ENCODE peak calls at places on chromosomes 16 and 17, in four cellular contexts. W, T, U and A are unnamed samples.
A peak's percentile ranks its signal among the peaks of the same experiment; 100 is the strongest.

GRCh38 chr16:66431760-66432159 is 4.7 kb downstream of the BEAN1 start:
- DNase-seq in U (no peak), W (no peak), T (no peak), A (no peak)

GRCh38 chr17:34853916-34854315 is 107.3 kb downstream of the CCT6B start:
- DNase-seq in W (no peak), U (no peak), T (no peak), A (no peak)

GRCh38 chr16:68760671-68761275 is 23.7 kb downstream of the CDH1 start:
- DNase-seq in U (no peak), W (no peak), T (no peak), A (no peak)

GRCh38 chr17:69047368-69048263 is 13.1 kb downstream of the ABCA9 start:
- DNase-seq in U (peak; percentile 65), W (peak; percentile 33), T (peak; percentile 90), A (no peak)

GRCh38 chr17:35890774-35891155 is 10.6 kb upstream of the CCL5 start:
- DNase-seq in T (no peak), U (peak; percentile 37), W (no peak), A (no peak)

GRCh38 chr17:59698143-59698542 is 9.1 kb downstream of the PTRH2 start:
- DNase-seq in U (no peak), T (no peak), W (no peak), A (no peak)

GRCh38 chr17:44351961-44352921 is 7.1 kb downstream of the GRN start:
- DNase-seq in T (no peak), U (no peak), W (no peak), A (no peak)

GRCh38 chr17:39667262-39668140 is 752 bp upstream of the PNMT start:
- DNase-seq in T (no peak), U (no peak), W (no peak), A (no peak)

GRCh38 chr16:89829630-89830437 is 1.6 kb downstream of the SPIRE2 start:
- DNase-seq in T (no peak), U (peak; percentile 78), W (no peak), A (no peak)

GRCh38 chr16:15752717-15753488 is 102.9 kb downstream of the NDE1 start:
- DNase-seq in U (no peak), W (no peak), T (no peak), A (no peak)

GRCh38 chr17:76883744-76884525 is 15.7 kb downstream of the MGAT5B start:
- DNase-seq in U (no peak), T (no peak), W (no peak), A (no peak)

GRCh38 chr16:15636392-15636873 is 6.5 kb downstream of the MARF1 start:
- DNase-seq in T (no peak), W (no peak), U (no peak), A (no peak)

GRCh38 chr16:680967-681745 is 946 bp downstream of the STUB1 start:
- DNase-seq in T (peak; percentile 62), W (no peak), U (peak; percentile 71), A (no peak)

GRCh38 chr17:28916302-28916934 is 13.5 kb upstream of the DHRS13 start:
- DNase-seq in T (peak; percentile 37), U (no peak), W (peak; percentile 25), A (no peak)

GRCh38 chr17:10029129-10029528 is 124.1 kb upstream of the RCVRN start:
- DNase-seq in T (no peak), U (no peak), W (no peak), A (no peak)

GRCh38 chr16:86964846-86965245 is 352.3 kb downstream of the C16orf95 start:
- DNase-seq in T (no peak), U (no peak), W (no peak), A (no peak)

GRCh38 chr16:56424404-56424765 is 960 bp downstream of the AMFR start:
- DNase-seq in U (no peak), W (no peak), T (no peak), A (no peak)

GRCh38 chr16:7541026-7541425 is 208.4 kb downstream of the RBFOX1 start:
- DNase-seq in W (no peak), T (no peak), U (no peak), A (no peak)

GRCh38 chr17:41307647-41308046 is 1.5 kb downstream of the KRTAP16-1 start:
- DNase-seq in U (no peak), T (peak; percentile 80), W (no peak), A (no peak)

GRCh38 chr17:19019041-19019941 is 14.7 kb upstream of the FAM83G start:
- DNase-seq in T (no peak), W (no peak), U (peak; percentile 24), A (no peak)

GRCh38 chr17:82559779-82560642 is 40.5 kb downstream of the FOXK2 start:
- DNase-seq in W (no peak), U (no peak), T (no peak), A (no peak)

GRCh38 chr16:2508722-2509400 is 4.9 kb upstream of the ATP6V0C start:
- DNase-seq in T (no peak), W (no peak), U (no peak), A (no peak)

GRCh38 chr16:89575247-89576172 is at the start of gene CPNE7:
- DNase-seq in U (no peak), T (no peak), W (no peak), A (no peak)

GRCh38 chr16:14562691-14563491 is 67.2 kb downstream of the PARN start:
- DNase-seq in T (no peak), W (no peak), U (peak; percentile 55), A (no peak)

GRCh38 chr17:47884905-47885735 is 10.9 kb upstream of the SP2 start:
- DNase-seq in U (peak; percentile 74), T (no peak), W (no peak), A (no peak)

GRCh38 chr17:15239471-15239870 is 25.7 kb downstream of the PMP22 start:
- DNase-seq in U (no peak), T (no peak), W (no peak), A (no peak)

GRCh38 chr16:68798398-68798797 is 44.9 kb upstream of the TANGO6 start:
- DNase-seq in W (no peak), T (no peak), U (no peak), A (no peak)

GRCh38 chr16:75238132-75238852 is 13.1 kb downstream of the BCAR1 start:
- DNase-seq in U (peak; percentile 58), W (no peak), T (no peak), A (no peak)

GRCh38 chr16:89383095-89384003 is 107.0 kb downstream of the ANKRD11 start:
- DNase-seq in W (peak; percentile 21), U (peak; percentile 73), T (no peak), A (no peak)

GRCh38 chr17:38465420-38466345 is 37.4 kb downstream of the ARHGAP23 start:
- DNase-seq in T (no peak), W (no peak), U (peak; percentile 38), A (no peak)

GRCh38 chr17:18225121-18225561 is 294 bp upstream of the LLGL1 start:
- DNase-seq in T (peak; percentile 84), U (peak; percentile 98), W (peak; percentile 97), A (peak; percentile 99)

GRCh38 chr17:16374129-16374528 is 6.8 kb upstream of the UBB start:
- DNase-seq in W (no peak), U (no peak), T (no peak), A (no peak)

GRCh38 chr16:47625115-47625567 is 164.0 kb downstream of the PHKB start:
- DNase-seq in T (no peak), W (no peak), U (no peak), A (no peak)

GRCh38 chr17:3976675-3977171 is 12.5 kb upstream of the ATP2A3 start:
- DNase-seq in T (no peak), W (no peak), U (peak; percentile 94), A (no peak)

GRCh38 chr17:45123930-45124796 is 8.2 kb downstream of the PLCD3 start:
- DNase-seq in T (peak; percentile 63), W (no peak), U (peak; percentile 75), A (no peak)

GRCh38 chr16:3022697-3023414 is 886 bp downstream of the HCFC1R1 start:
- DNase-seq in U (no peak), T (peak; percentile 50), W (no peak), A (no peak)

GRCh38 chr16:49978569-49979326 is 46.3 kb upstream of the CNEP1R1 start:
- DNase-seq in T (no peak), W (no peak), U (no peak), A (no peak)

GRCh38 chr16:49977427-49977826 is 47.6 kb upstream of the CNEP1R1 start:
- DNase-seq in U (no peak), T (no peak), W (no peak), A (no peak)

GRCh38 chr16:49980166-49980565 is 44.9 kb upstream of the CNEP1R1 start:
- DNase-seq in U (no peak), W (no peak), T (no peak), A (no peak)
- TF ChIP-seq CTCF in U (no peak), W (no peak), T (no peak), A (no peak)

GRCh38 chr16:55253987-55254386 is 70.0 kb upstream of the IRX6 start:
- DNase-seq in U (no peak), T (no peak), W (no peak), A (no peak)

GRCh38 chr16:55256412-55257016 is 67.5 kb upstream of the IRX6 start:
- DNase-seq in U (no peak), W (no peak), T (no peak), A (no peak)

GRCh38 chr16:55261301-55261700 is 62.7 kb upstream of the IRX6 start:
- DNase-seq in W (no peak), T (no peak), U (no peak), A (no peak)

GRCh38 chr16:55255890-55256289 is 68.1 kb upstream of the IRX6 start:
- DNase-seq in W (no peak), U (no peak), T (no peak), A (no peak)

DNA sequence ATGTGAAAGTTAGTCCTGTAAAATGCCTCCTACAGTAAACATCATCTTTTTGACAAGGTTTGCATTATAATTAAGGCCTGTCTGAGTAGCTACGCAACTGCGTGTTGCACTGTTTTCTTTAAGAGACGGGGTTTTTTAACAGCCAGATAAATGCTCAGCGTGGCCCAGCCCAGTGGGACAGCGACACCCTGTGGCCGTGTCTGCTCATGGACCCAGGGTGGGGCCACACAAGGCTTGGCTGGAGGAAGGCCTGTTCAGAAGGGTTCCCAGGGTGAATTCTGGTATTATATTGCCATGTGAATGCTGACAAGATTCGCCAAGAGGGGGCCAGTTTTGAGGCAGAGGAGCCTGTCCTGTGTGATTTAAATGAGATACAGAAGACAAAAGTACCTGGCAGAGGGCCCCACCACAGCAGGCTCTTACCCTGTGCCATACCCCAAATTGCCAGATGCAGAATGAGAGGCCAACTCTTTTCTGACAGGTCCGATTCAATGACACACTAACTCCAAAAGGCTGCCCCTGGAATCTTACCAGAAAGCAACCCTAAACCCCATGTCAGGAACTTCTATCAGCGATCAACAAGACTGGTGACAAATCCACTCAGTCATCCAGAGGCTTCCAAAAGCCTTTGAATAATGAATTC is 65.9 kb upstream of the IRX6 start:
- DNase-seq in U (peak; percentile 86), T (peak; percentile 72), W (peak; percentile 38), A (peak; percentile 76)
- TF ChIP-seq CTCF in U (peak; percentile 67), T (peak; percentile 64), W (peak; percentile 71), A (peak; percentile 89)

GRCh38 chr17:12928736-12929135 is 89.1 kb downstream of the ELAC2 start:
- DNase-seq in U (no peak), W (no peak), T (no peak), A (no peak)
- TF ChIP-seq CTCF in U (no peak), W (peak; percentile 23), T (no peak), A (peak; percentile 30)

GRCh38 chr16:62064173-62064572 is 27.9 kb upstream of the CDH8 start:
- DNase-seq in U (no peak), T (no peak), W (no peak), A (no peak)

DNA sequence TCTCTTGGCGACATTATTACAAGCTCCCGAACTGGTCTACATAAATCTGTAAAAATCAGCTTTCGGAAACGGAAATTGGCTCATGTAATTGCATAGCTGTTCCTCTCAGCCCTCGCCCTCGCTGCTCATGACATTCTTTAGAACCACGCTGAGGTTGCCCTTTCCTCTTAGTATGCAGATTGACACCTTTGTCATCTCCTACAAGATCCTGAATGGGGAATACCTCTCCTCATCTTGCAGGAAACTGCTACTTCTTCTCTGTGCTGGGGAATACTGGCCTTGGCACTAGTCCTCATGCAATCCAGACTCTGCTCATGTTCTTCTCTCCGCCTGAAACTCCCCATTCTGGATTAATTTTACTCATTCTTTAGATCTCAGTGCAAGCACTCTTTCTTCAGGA is 22.2 kb upstream of the CDH8 start:
- DNase-seq in U (no peak), T (no peak), W (no peak), A (no peak)
- TF ChIP-seq CTCF in U (no peak), T (no peak), W (no peak), A (no peak)